ENCODE peak calls at places on chromosomes 1 and 21, in nine cellular contexts. Q is NCI-H69; E is naive thymus-derived CD4-positive, alpha-beta T cell; D is NCI-H1694 treated with DMSO at 0.1 percent for 48 hours; G is posterior vena cava; O is AML-193; B is LoVo; J is T-helper 2 cell; S is kidney tubule cell. F is an unnamed sample.
A peak's percentile ranks its signal among the peaks of the same experiment; 100 is the strongest.

GRCh38 chr1:41898191-41898713 is 20.5 kb downstream of the HIVEP3 start:
- DNase-seq in Q (peak; percentile 22), E (peak; percentile 82), D (no peak), G (no peak), O (no peak), B (no peak), J (no peak), S (peak; percentile 70), F (no peak)

GRCh38 chr1:214009613-214010550 is 22.1 kb downstream of the PROX1 start:
- DNase-seq in Q (peak; percentile 7), E (no peak), D (no peak), G (no peak), O (no peak), B (no peak), J (no peak), S (no peak), F (no peak)

GRCh38 chr1:91553196-91553595 is 52.5 kb downstream of the CDC7 start:
- DNase-seq in Q (no peak), E (no peak), D (no peak), G (no peak), O (no peak), B (no peak), J (no peak), S (peak; percentile 37), F (no peak)

GRCh38 chr1:202229376-202229775 is 35.8 kb downstream of the LGR6 start:
- DNase-seq in Q (no peak), E (no peak), D (no peak), G (no peak), O (no peak), B (no peak), J (no peak), S (no peak), F (no peak)

GRCh38 chr1:57065442-57065841 is 99.6 kb upstream of the C8B start:
- DNase-seq in Q (no peak), E (no peak), D (no peak), G (no peak), O (no peak), B (no peak), J (no peak), S (no peak), F (no peak)

GRCh38 chr1:11648732-11649158 is 5.5 kb downstream of the FBXO2 start:
- DNase-seq in Q (peak; percentile 49), E (no peak), D (no peak), G (no peak), O (no peak), B (no peak), J (peak; percentile 18), S (peak; percentile 15), F (no peak)

GRCh38 chr1:199859525-199859924 is 168.0 kb upstream of the NR5A2 start:
- DNase-seq in Q (peak; percentile 47), E (no peak), D (peak; percentile 80), G (no peak), O (peak; percentile 87), B (no peak), J (no peak), S (peak; percentile 55), F (no peak)

GRCh38 chr21:39107739-39108138 is 75.5 kb downstream of the PSMG1 start:
- DNase-seq in Q (no peak), E (no peak), D (no peak), G (no peak), O (no peak), B (no peak), J (no peak), S (no peak), F (no peak)

GRCh38 chr1:147628441-147628840 is 41.9 kb downstream of the ACP6 start:
- DNase-seq in Q (no peak), E (no peak), D (no peak), G (no peak), O (peak; percentile 5), B (no peak), J (no peak), S (no peak), F (no peak)

GRCh38 chr1:111195002-111195684 is 5.3 kb downstream of the DENND2D start:
- DNase-seq in Q (no peak), E (no peak), D (no peak), G (no peak), O (no peak), B (no peak), J (no peak), S (no peak), F (no peak)

GRCh38 chr1:18401921-18402320 is 78.8 kb upstream of the KLHDC7A start:
- DNase-seq in Q (no peak), E (no peak), D (no peak), G (no peak), O (no peak), B (no peak), J (no peak), S (no peak), F (no peak)

GRCh38 chr1:62025892-62026291 is 168.8 kb upstream of the L1TD1 start:
- DNase-seq in Q (peak; percentile 18), E (no peak), D (no peak), G (no peak), O (no peak), B (no peak), J (no peak), S (no peak), F (no peak)

GRCh38 chr1:22975694-22976093 is 3.0 kb upstream of the LACTBL1 start:
- DNase-seq in Q (no peak), E (no peak), D (no peak), G (no peak), O (no peak), B (no peak), J (no peak), S (peak; percentile 16), F (no peak)

GRCh38 chr1:161930064-161930463 is 93.6 kb downstream of the OLFML2B start:
- DNase-seq in Q (no peak), E (no peak), D (no peak), G (no peak), O (no peak), B (no peak), J (no peak), S (no peak), F (no peak)

GRCh38 chr1:48869116-48869893 is 92.6 kb upstream of the BEND5 start:
- DNase-seq in Q (peak; percentile 10), E (no peak), D (no peak), G (no peak), O (no peak), B (no peak), J (no peak), S (no peak), F (no peak)

GRCh38 chr1:248807067-248807737 is 18.5 kb downstream of the SH3BP5L start:
- DNase-seq in Q (peak; percentile 64), E (peak; percentile 29), D (peak; percentile 44), G (no peak), O (peak; percentile 61), B (peak; percentile 46), J (no peak), S (peak; percentile 65), F (peak; percentile 43)

GRCh38 chr1:179817789-179818188 is 59.8 kb downstream of the TOR1AIP2 start:
- DNase-seq in Q (no peak), E (no peak), D (no peak), G (no peak), O (no peak), B (no peak), J (no peak), S (peak; percentile 5), F (no peak)

GRCh38 chr1:53303651-53304515 is 24.0 kb downstream of the LRP8 start:
- DNase-seq in Q (peak; percentile 77), E (no peak), D (peak; percentile 31), G (no peak), O (no peak), B (no peak), J (no peak), S (peak; percentile 40), F (no peak)

GRCh38 chr1:184416921-184417320 is 30.1 kb downstream of the C1orf21 start:
- DNase-seq in Q (no peak), E (no peak), D (no peak), G (no peak), O (no peak), B (no peak), J (no peak), S (no peak), F (no peak)

GRCh38 chr1:206696812-206697585 is 12.3 kb downstream of the MAPKAPK2 start:
- DNase-seq in Q (no peak), E (no peak), D (no peak), G (no peak), O (no peak), B (no peak), J (no peak), S (no peak), F (no peak)

GRCh38 chr1:247111636-247112478 is 7.7 kb upstream of the ZNF669 start:
- DNase-seq in Q (peak; percentile 62), E (no peak), D (no peak), G (peak; percentile 92), O (no peak), B (peak; percentile 51), J (no peak), S (peak; percentile 79), F (peak; percentile 25)

GRCh38 chr1:235199441-235199840 is 38.4 kb upstream of the RBM34 start:
- DNase-seq in Q (no peak), E (no peak), D (no peak), G (no peak), O (no peak), B (no peak), J (no peak), S (peak; percentile 10), F (no peak)

GRCh38 chr1:202618387-202619022 is 91.7 kb downstream of the SYT2 start:
- DNase-seq in Q (no peak), E (no peak), D (no peak), G (peak; percentile 6), O (no peak), B (no peak), J (no peak), S (peak; percentile 59), F (peak; percentile 59)

GRCh38 chr1:233340031-233340555 is 12.6 kb downstream of the MAP3K21 start:
- DNase-seq in Q (no peak), E (no peak), D (no peak), G (no peak), O (no peak), B (no peak), J (no peak), S (no peak), F (no peak)

GRCh38 chr21:29187939-29188338 is 57.5 kb downstream of the MAP3K7CL start:
- DNase-seq in Q (no peak), E (no peak), D (no peak), G (peak; percentile 87), O (no peak), B (peak; percentile 85), J (no peak), S (peak; percentile 81), F (peak; percentile 68)

GRCh38 chr1:10108948-10109347 is 76.2 kb downstream of the UBE4B start:
- DNase-seq in Q (no peak), E (no peak), D (no peak), G (no peak), O (no peak), B (no peak), J (no peak), S (no peak), F (no peak)

GRCh38 chr1:25432364-25432719 is 1.6 kb downstream of the MACO1 start:
- DNase-seq in Q (no peak), E (no peak), D (no peak), G (no peak), O (no peak), B (no peak), J (no peak), S (no peak), F (no peak)

GRCh38 chr1:112219267-112219666 is 176.7 kb upstream of the CTTNBP2NL start:
- DNase-seq in Q (no peak), E (no peak), D (no peak), G (no peak), O (no peak), B (no peak), J (no peak), S (no peak), F (no peak)

F was measured in ACHN.